ENCODE peak calls at places on chromosomes 13 and 19, in ten cellular contexts. Q is activated naive CD4-positive, alpha-beta T cell treated with anti-CD3 and anti-CD28 coated beads, Interleukin-2, amount 50 U/mL, for 72 hours; P is PC-3; B is naive thymus-derived CD8-positive, alpha-beta T cell; J is activated T-cell treated with anti-CD3 and anti-CD28 coated beads, Interleukin-2, amount 50 U/mL, for 4 hours; V is CD4-positive, alpha-beta T cell; W is Right ventricle myocardium inferior; H is central memory CD8-positive, alpha-beta T cell; I is HCT116; D is upper lobe of left lung. X is an unnamed sample.

GRCh38 chr19:39246951-39247669 is 1.5 kb downstream of the IFNL4 start:
- ATAC-seq in B (peak), W (no peak), V (peak), H (no peak), Q (no peak), I (peak), J (peak), P (no peak), D (no peak), X (peak)

GRCh38 chr19:11551603-11552235 is 7.3 kb downstream of the ELOF1 start:
- ATAC-seq in B (peak), J (no peak), H (no peak), V (peak), D (peak), P (peak), Q (peak), W (no peak), I (peak), X (no peak)

GRCh38 chr19:497861-498590 is 1.7 kb downstream of the MADCAM1 start:
- ATAC-seq in H (no peak), B (peak), W (no peak), P (peak), J (peak), V (no peak), Q (peak), D (no peak), I (peak), X (peak)

GRCh38 chr19:39327990-39328705 is 7.5 kb upstream of the LRFN1 start:
- ATAC-seq in D (peak), V (peak), B (peak), Q (peak), H (no peak), P (peak), W (peak), J (peak), I (peak), X (peak)

GRCh38 chr19:47232422-47233211 is 1.6 kb upstream of the BBC3 start:
- ATAC-seq in W (no peak), V (no peak), J (no peak), I (peak), H (no peak), B (no peak), Q (no peak), P (no peak), D (no peak), X (peak)

GRCh38 chr13:106867249-106867648 is 299.3 kb upstream of the ARGLU1 start:
- ATAC-seq in P (peak), J (no peak), D (no peak), B (no peak), W (no peak), H (no peak), V (no peak), I (no peak), Q (no peak), X (no peak)

GRCh38 chr19:28169168-28169862 is 1043.6 kb downstream of the UQCRFS1 start:
- ATAC-seq in P (no peak), J (no peak), Q (no peak), B (no peak), V (no peak), H (no peak), D (no peak), W (no peak), I (no peak), X (no peak)

GRCh38 chr13:28954810-28955209 is 134.7 kb downstream of the MTUS2 start:
- ATAC-seq in H (no peak), Q (no peak), V (no peak), W (peak), B (no peak), D (no peak), I (no peak), J (no peak), P (no peak), X (no peak)

GRCh38 chr13:106117035-106117434 is 418.4 kb downstream of the EFNB2 start:
- ATAC-seq in Q (no peak), V (no peak), W (no peak), J (no peak), H (no peak), D (no peak), B (no peak), P (peak), I (no peak), X (no peak)

GRCh38 chr13:111875922-111876321 is 191.0 kb upstream of the SOX1 start:
- ATAC-seq in D (no peak), P (no peak), B (no peak), Q (no peak), V (no peak), J (no peak), I (no peak), W (no peak), H (no peak), X (no peak)

GRCh38 chr19:718251-719024 is 9.7 kb downstream of the PALM start:
- ATAC-seq in Q (no peak), P (no peak), D (no peak), I (no peak), H (no peak), W (peak), J (no peak), V (no peak), B (no peak), X (no peak)

GRCh38 chr13:107373551-107373950 is 805.6 kb upstream of the ARGLU1 start:
- ATAC-seq in B (no peak), Q (no peak), P (peak), V (no peak), J (no peak), I (no peak), H (no peak), D (no peak), W (no peak), X (no peak)

GRCh38 chr19:30780456-30780855 is 408.3 kb downstream of the ZNF536 start:
- ATAC-seq in I (no peak), P (no peak), D (no peak), B (no peak), H (no peak), J (no peak), W (no peak), Q (no peak), V (no peak), X (no peak)

GRCh38 chr19:40739871-40740703 is 10.2 kb downstream of the ACTMAP start:
- ATAC-seq in D (no peak), W (peak), H (no peak), Q (no peak), J (no peak), B (no peak), P (no peak), I (no peak), V (no peak), X (no peak)

GRCh38 chr19:50859849-50860248 is 5.1 kb downstream of the KLK3 start:
- ATAC-seq in W (no peak), I (no peak), B (no peak), V (no peak), P (no peak), H (no peak), J (no peak), D (no peak), Q (no peak), X (no peak)

GRCh38 chr13:97492684-97493371 is 58.9 kb downstream of the RAP2A start:
- ATAC-seq in V (no peak), Q (no peak), B (no peak), H (no peak), D (no peak), I (no peak), W (no peak), P (no peak), J (no peak), X (no peak)

GRCh38 chr19:55535173-55535572 is 1.8 kb downstream of the SBK2 start:
- ATAC-seq in B (no peak), D (no peak), H (no peak), W (no peak), Q (no peak), I (no peak), J (no peak), V (no peak), P (no peak), X (no peak)

GRCh38 chr19:51668167-51668566 is 21.5 kb upstream of the SIGLEC14 start:
- ATAC-seq in J (no peak), I (no peak), Q (no peak), D (no peak), H (no peak), V (no peak), W (no peak), P (no peak), B (no peak), X (no peak)

GRCh38 chr19:6694147-6694815 is 24.3 kb upstream of the TNFSF14 start:
- ATAC-seq in P (no peak), Q (peak), D (no peak), B (no peak), J (peak), I (peak), W (no peak), V (no peak), H (no peak), X (peak)

GRCh38 chr13:110361365-110361911 is 54.4 kb downstream of the COL4A2 start:
- ATAC-seq in D (peak), I (peak), V (no peak), H (no peak), Q (no peak), B (no peak), W (peak), J (no peak), P (no peak), X (no peak)

GRCh38 chr13:39016789-39017188 is 21.1 kb downstream of the PROSER1 start:
- ATAC-seq in D (no peak), I (peak), W (peak), B (no peak), Q (peak), H (no peak), J (no peak), P (peak), V (peak), X (peak)

GRCh38 chr19:16566161-16566560 is 6.1 kb downstream of the SLC35E1 start:
- ATAC-seq in W (no peak), P (no peak), V (peak), J (peak), H (peak), Q (peak), B (peak), I (no peak), D (no peak), X (peak)

GRCh38 chr13:27367570-27367969 is 56.8 kb upstream of the GTF3A start:
- ATAC-seq in P (no peak), J (no peak), I (no peak), D (no peak), W (no peak), V (no peak), H (no peak), B (no peak), Q (no peak), X (no peak)

GRCh38 chr13:96527497-96527896 is 437.6 kb downstream of the HS6ST3 start:
- ATAC-seq in Q (no peak), P (no peak), W (no peak), J (no peak), I (no peak), V (no peak), D (no peak), H (no peak), B (no peak), X (no peak)

GRCh38 chr13:25874064-25874737 is 177.6 kb downstream of the SHISA2 start:
- ATAC-seq in W (no peak), D (no peak), P (no peak), B (peak), H (no peak), V (no peak), I (no peak), J (no peak), Q (no peak), X (peak)

GRCh38 chr13:45989607-45990006 is 62.9 kb downstream of the ZC3H13 start:
- ATAC-seq in D (no peak), Q (no peak), J (no peak), I (no peak), H (no peak), P (no peak), B (no peak), W (peak), V (no peak), X (no peak)

GRCh38 chr13:62687727-62688126 is 1272.1 kb upstream of the PCDH20 start:
- ATAC-seq in W (no peak), J (no peak), D (no peak), Q (peak), V (no peak), B (no peak), P (no peak), I (no peak), H (no peak), X (no peak)

GRCh38 chr19:2170987-2171348 is 7.2 kb downstream of the DOT1L start:
- ATAC-seq in P (no peak), H (no peak), I (no peak), J (peak), B (peak), D (no peak), W (no peak), Q (peak), V (peak), X (peak)

GRCh38 chr19:30518965-30519606 is 146.9 kb downstream of the ZNF536 start:
- ATAC-seq in I (no peak), V (no peak), Q (no peak), D (no peak), W (no peak), P (no peak), J (no peak), H (no peak), B (no peak), X (no peak)

GRCh38 chr19:49481020-49481683 is 6.3 kb upstream of the RPL13A start:
- ATAC-seq in I (no peak), Q (no peak), W (no peak), D (peak), V (no peak), J (no peak), H (no peak), B (no peak), P (no peak), X (no peak)

GRCh38 chr13:44352671-44353070 is 21.0 kb upstream of the SERP2 start:
- ATAC-seq in H (peak), V (no peak), J (no peak), D (no peak), B (no peak), I (no peak), P (no peak), W (no peak), Q (no peak), X (no peak)

GRCh38 chr19:41203371-41203770 is 10.4 kb downstream of the CYP2S1 start:
- ATAC-seq in Q (no peak), V (no peak), J (no peak), W (no peak), P (no peak), H (no peak), B (no peak), I (no peak), D (no peak), X (no peak)

GRCh38 chr19:12689581-12690216 is 1.9 kb downstream of the GNG14 start:
- ATAC-seq in I (peak), W (no peak), Q (peak), P (no peak), J (no peak), B (no peak), V (no peak), H (no peak), D (no peak), X (no peak)

GRCh38 chr19:1406496-1406817 is 929 bp upstream of the DAZAP1 start:
- ATAC-seq in Q (no peak), I (no peak), D (no peak), P (no peak), V (no peak), J (no peak), W (no peak), H (no peak), B (no peak), X (no peak)

GRCh38 chr19:51760811-51761356 is at the start of gene FPR2:
- ATAC-seq in H (no peak), B (no peak), P (no peak), D (no peak), I (no peak), Q (no peak), J (no peak), W (no peak), V (no peak), X (no peak)

GRCh38 chr13:40576369-40576768 is 90.1 kb downstream of the FOXO1 start:
- ATAC-seq in I (no peak), V (peak), Q (peak), P (no peak), W (no peak), B (peak), D (no peak), J (peak), H (no peak), X (no peak)

GRCh38 chr13:35470671-35471465 is 5.6 kb downstream of the MAB21L1 start:
- ATAC-seq in W (peak), I (no peak), V (no peak), Q (peak), H (no peak), B (no peak), D (peak), J (peak), P (no peak), X (no peak)

GRCh38 chr19:18856385-18857126 is 24.8 kb downstream of the UPF1 start:
- ATAC-seq in V (no peak), B (no peak), H (no peak), I (peak), Q (no peak), W (no peak), J (no peak), D (no peak), P (peak), X (no peak)

GRCh38 chr19:695350-695949 is at the start of gene PRSS57:
- ATAC-seq in J (peak), W (no peak), H (no peak), P (no peak), Q (no peak), V (no peak), D (no peak), I (no peak), B (no peak), X (no peak)